ENCODE peak calls at places on chromosomes 7 and 10, in seven cellular contexts. D is lower lobe of right lung, I is left ventricle myocardium inferior, F is endothelial cell of umbilical vein, V is fibroblast of pulmonary artery, N is GM12878, H is cardiac muscle cell. G is an unnamed sample.
A peak's percentile ranks its signal among the peaks of the same experiment; 100 is the strongest.

GRCh38 chr7:131249003-131249402 is 78.7 kb upstream of the MKLN1 start:
- DNase-seq in D (peak; percentile 54), I (peak; percentile 33), F (peak; percentile 36), V (peak; percentile 98), N (no peak), H (no peak), G (peak; percentile 97)

GRCh38 chr7:83677180-83677866 is 28.4 kb upstream of the SEMA3E start:
- DNase-seq in D (no peak), I (no peak), F (peak; percentile 61), V (peak; percentile 85), N (no peak), H (no peak), G (peak; percentile 73)

GRCh38 chr10:104589431-104589830 is 51.7 kb upstream of the SORCS3 start:
- DNase-seq in D (no peak), I (no peak), F (no peak), V (peak; percentile 2), N (no peak), H (peak; percentile 34), G (peak; percentile 38)

GRCh38 chr10:90872648-90873020 is 860 bp downstream of the RPP30 start:
- DNase-seq in D (no peak), I (no peak), F (no peak), V (no peak), N (no peak), H (no peak), G (no peak)

GRCh38 chr10:101892782-101893391 is 49.3 kb upstream of the KCNIP2 start:
- DNase-seq in D (no peak), I (no peak), F (no peak), V (no peak), N (no peak), H (no peak), G (peak; percentile 5)

GRCh38 chr10:3512263-3512662 is 272.7 kb downstream of the KLF6 start:
- DNase-seq in D (no peak), I (no peak), F (no peak), V (no peak), N (no peak), H (no peak), G (no peak)

GRCh38 chr7:23093546-23093945 is 12.0 kb upstream of the KLHL7 start:
- DNase-seq in D (no peak), I (no peak), F (no peak), V (no peak), N (no peak), H (no peak), G (peak; percentile 77)

GRCh38 chr7:99504281-99504602 is 220 bp upstream of the ZKSCAN5 start:
- DNase-seq in D (no peak), I (no peak), F (no peak), V (no peak), N (no peak), H (peak; percentile 99), G (no peak)

GRCh38 chr7:12002428-12002827 is 170.4 kb upstream of the THSD7A start:
- DNase-seq in D (no peak), I (no peak), F (no peak), V (no peak), N (no peak), H (no peak), G (no peak)

GRCh38 chr10:12509016-12509793 is 159.9 kb downstream of the CAMK1D start:
- DNase-seq in D (no peak), I (no peak), F (no peak), V (no peak), N (peak; percentile 21), H (no peak), G (no peak)

GRCh38 chr10:3689871-3690510 is 95.0 kb downstream of the KLF6 start:
- DNase-seq in D (no peak), I (no peak), F (no peak), V (no peak), N (no peak), H (no peak), G (no peak)

GRCh38 chr10:88108115-88108610 is 244.7 kb downstream of the PTEN start:
- DNase-seq in D (no peak), I (no peak), F (no peak), V (no peak), N (peak; percentile 94), H (no peak), G (no peak)

GRCh38 chr10:15780353-15781135 is 60.8 kb upstream of the ITGA8 start:
- DNase-seq in D (no peak), I (peak; percentile 68), F (peak; percentile 12), V (peak; percentile 20), N (no peak), H (no peak), G (peak; percentile 10)

GRCh38 chr7:51066405-51066882 is 250.2 kb downstream of the COBL start:
- DNase-seq in D (no peak), I (no peak), F (no peak), V (no peak), N (no peak), H (no peak), G (no peak)

GRCh38 chr7:100475549-100475948 is 3.5 kb downstream of the TSC22D4 start:
- DNase-seq in D (no peak), I (peak; percentile 66), F (no peak), V (no peak), N (no peak), H (peak; percentile 71), G (no peak)

GRCh38 chr10:4345842-4346241 is 480.2 kb upstream of the AKR1E2 start:
- DNase-seq in D (no peak), I (no peak), F (no peak), V (no peak), N (no peak), H (no peak), G (peak; percentile 13)

GRCh38 chr10:133022784-133023115 is 65.0 kb upstream of the ADGRA1 start:
- DNase-seq in D (no peak), I (no peak), F (no peak), V (peak; percentile 3), N (no peak), H (no peak), G (no peak)

GRCh38 chr10:44955408-44956070 is 4.1 kb upstream of the RASSF4 start:
- DNase-seq in D (no peak), I (peak; percentile 59), F (no peak), V (no peak), N (no peak), H (no peak), G (peak; percentile 56)

GRCh38 chr7:143012409-143012808 is 14.5 kb downstream of the OR9A2 start:
- DNase-seq in D (no peak), I (no peak), F (no peak), V (no peak), N (no peak), H (no peak), G (no peak)

GRCh38 chr10:73095479-73096021 is 1.1 kb downstream of the P4HA1 start:
- DNase-seq in D (peak; percentile 54), I (peak; percentile 42), F (peak; percentile 75), V (peak; percentile 88), N (no peak), H (peak; percentile 80), G (peak; percentile 83)

GRCh38 chr7:91264083-91264923 is at the start of gene FZD1:
- DNase-seq in D (peak; percentile 97), I (peak; percentile 96), F (peak; percentile 98), V (peak; percentile 98), N (peak; percentile 66), H (peak; percentile 98), G (peak; percentile 99)

GRCh38 chr7:28207486-28208158 is 27.0 kb upstream of the JAZF1 start:
- DNase-seq in D (no peak), I (no peak), F (peak; percentile 78), V (peak; percentile 56), N (peak; percentile 41), H (no peak), G (no peak)

GRCh38 chr7:368651-369475 is 78.9 kb downstream of the FOXL3 start:
- DNase-seq in D (peak; percentile 51), I (peak; percentile 6), F (no peak), V (no peak), N (no peak), H (no peak), G (no peak)

GRCh38 chr7:68963547-68963946 is 634.7 kb upstream of the AUTS2 start:
- DNase-seq in D (no peak), I (no peak), F (no peak), V (peak; percentile 66), N (no peak), H (no peak), G (peak; percentile 95)

GRCh38 chr10:31871266-31871887 is 57.3 kb downstream of the ARHGAP12 start:
- DNase-seq in D (no peak), I (no peak), F (no peak), V (no peak), N (no peak), H (no peak), G (peak; percentile 21)

DNA sequence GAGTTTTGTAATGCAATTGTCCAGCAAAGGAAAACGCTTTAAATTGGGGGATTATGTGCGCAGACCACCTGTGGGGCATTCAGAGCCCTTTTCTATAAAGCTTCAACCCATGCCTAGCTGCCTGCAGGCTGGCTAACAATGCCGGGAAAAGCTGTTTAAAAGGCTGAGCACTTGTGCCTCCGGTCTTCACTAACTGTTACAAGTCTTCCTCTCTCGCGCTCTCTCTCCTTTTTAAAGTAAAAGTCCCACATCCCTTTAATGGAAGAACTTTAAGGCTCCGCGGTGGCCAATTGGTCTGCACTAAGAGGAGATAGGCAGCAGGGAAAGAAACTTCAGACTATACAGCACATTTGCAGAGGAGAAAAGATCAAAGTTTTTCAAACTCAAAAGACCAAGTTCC is 4.6 kb downstream of the FZD8 start:
- DNase-seq in D (no peak), I (no peak), F (peak; percentile 22), V (peak; percentile 11), N (no peak), H (peak; percentile 65), G (no peak)
- H3K4me3 ChIP-seq in D (peak overlapping the region; percentile 14), I (peak overlapping the region; percentile 28), F (no peak overlapping the region), V (no peak overlapping the region), N (no peak overlapping the region), H (peak overlapping the region; percentile 33), G (no peak overlapping the region)

GRCh38 chr10:79105818-79106217 is 37.1 kb downstream of the ZMIZ1 start:
- DNase-seq in D (no peak), I (no peak), F (no peak), V (no peak), N (no peak), H (no peak), G (no peak)
- TF ChIP-seq CTCF in D (no peak), I (no peak), F (no peak), V (no peak), N (no peak), H (no peak), G (no peak)

GRCh38 chr10:123854003-123854402 is 37.6 kb downstream of the CPXM2 start:
- DNase-seq in D (no peak), I (no peak), F (no peak), V (no peak), N (no peak), H (no peak), G (no peak)

GRCh38 chr10:123854498-123854897 is 37.1 kb downstream of the CPXM2 start:
- DNase-seq in D (no peak), I (no peak), F (no peak), V (no peak), N (no peak), H (no peak), G (no peak)

GRCh38 chr10:123848564-123849457 is 42.8 kb downstream of the CPXM2 start:
- DNase-seq in D (no peak), I (no peak), F (peak; percentile 4), V (no peak), N (peak; percentile 63), H (no peak), G (no peak)

GRCh38 chr10:123855013-123855684 is 36.5 kb downstream of the CPXM2 start:
- DNase-seq in D (no peak), I (no peak), F (no peak), V (no peak), N (no peak), H (no peak), G (peak; percentile 79)

GRCh38 chr10:123852411-123852951 is 39.1 kb downstream of the CPXM2 start:
- DNase-seq in D (no peak), I (no peak), F (no peak), V (no peak), N (no peak), H (no peak), G (no peak)
- H3K4me3 ChIP-seq in D (no peak overlapping the region), I (no peak overlapping the region), F (no peak overlapping the region), V (no peak overlapping the region), N (no peak overlapping the region), H (no peak overlapping the region), G (no peak overlapping the region)

GRCh38 chr10:95289003-95289920 is 1.5 kb downstream of the PDLIM1 start:
- DNase-seq in D (no peak), I (no peak), F (no peak), V (peak; percentile 51), N (no peak), H (no peak), G (peak; percentile 57)
- TF ChIP-seq CTCF in D (peak; percentile 40), I (peak; percentile 41), F (peak; percentile 6), V (peak; percentile 28), N (peak; percentile 57), H (peak; percentile 37), G (peak; percentile 33)

G was measured in AG10803.